ENCODE peak calls at places on chromosomes 7 and 10, in nine cellular contexts. One of them, this sample, is unnamed.

GRCh38 chr10:70991140-70992124 is 103.1 kb upstream of the PCBD1 start:
- DNase-seq in MM.1S: no peak
- DNase-seq in cerebellum: no peak
- DNase-seq in aorta: no peak
- DNase-seq in NCI-H446: no peak
- DNase-seq in occipital lobe: no peak
- DNase-seq in Calu3: no peak
- DNase-seq in posterior cingulate gyrus: no peak
- DNase-seq in NCI-H1436: no peak
- DNase-seq in this sample: no peak

GRCh38 chr7:29488977-29489376 is 74.7 kb upstream of the PRR15 start:
- DNase-seq in MM.1S: no peak
- DNase-seq in cerebellum: no peak
- DNase-seq in aorta: no peak
- DNase-seq in NCI-H446: no peak
- DNase-seq in occipital lobe: no peak
- DNase-seq in Calu3: no peak
- DNase-seq in posterior cingulate gyrus: no peak
- DNase-seq in NCI-H1436: no peak
- DNase-seq in this sample: peak

GRCh38 chr7:21426286-21426957 is 1.5 kb upstream of the SP4 start:
- DNase-seq in MM.1S: peak
- DNase-seq in cerebellum: no peak
- DNase-seq in aorta: no peak
- DNase-seq in NCI-H446: no peak
- DNase-seq in occipital lobe: no peak
- DNase-seq in Calu3: no peak
- DNase-seq in posterior cingulate gyrus: no peak
- DNase-seq in NCI-H1436: no peak
- DNase-seq in this sample: peak

GRCh38 chr7:37945336-37945735 is 24.9 kb downstream of the EPDR1 start:
- DNase-seq in MM.1S: no peak
- DNase-seq in cerebellum: no peak
- DNase-seq in aorta: no peak
- DNase-seq in NCI-H446: no peak
- DNase-seq in occipital lobe: no peak
- DNase-seq in Calu3: no peak
- DNase-seq in posterior cingulate gyrus: no peak
- DNase-seq in NCI-H1436: no peak
- DNase-seq in this sample: no peak

GRCh38 chr7:47714669-47715607 is 133.0 kb upstream of the TNS3 start:
- DNase-seq in MM.1S: peak
- DNase-seq in cerebellum: no peak
- DNase-seq in aorta: no peak
- DNase-seq in NCI-H446: no peak
- DNase-seq in occipital lobe: no peak
- DNase-seq in Calu3: no peak
- DNase-seq in posterior cingulate gyrus: no peak
- DNase-seq in NCI-H1436: no peak
- DNase-seq in this sample: no peak

GRCh38 chr10:110226926-110227641 is 19.7 kb downstream of the MXI1 start:
- DNase-seq in MM.1S: no peak
- DNase-seq in cerebellum: peak
- DNase-seq in aorta: peak
- DNase-seq in NCI-H446: peak
- DNase-seq in occipital lobe: peak
- DNase-seq in Calu3: peak
- DNase-seq in posterior cingulate gyrus: peak
- DNase-seq in NCI-H1436: peak
- DNase-seq in this sample: peak

GRCh38 chr7:124779620-124780019 is 14.0 kb upstream of the GPR37 start:
- DNase-seq in MM.1S: no peak
- DNase-seq in cerebellum: no peak
- DNase-seq in aorta: no peak
- DNase-seq in NCI-H446: no peak
- DNase-seq in occipital lobe: no peak
- DNase-seq in Calu3: no peak
- DNase-seq in posterior cingulate gyrus: no peak
- DNase-seq in NCI-H1436: no peak
- DNase-seq in this sample: no peak

GRCh38 chr10:128011059-128011979 is 104.4 kb downstream of the PTPRE start:
- DNase-seq in MM.1S: peak
- DNase-seq in cerebellum: peak
- DNase-seq in aorta: peak
- DNase-seq in NCI-H446: peak
- DNase-seq in occipital lobe: peak
- DNase-seq in Calu3: peak
- DNase-seq in posterior cingulate gyrus: peak
- DNase-seq in NCI-H1436: peak
- DNase-seq in this sample: peak

GRCh38 chr10:126528320-126528835 is 140.1 kb upstream of the ADAM12 start:
- DNase-seq in MM.1S: no peak
- DNase-seq in cerebellum: no peak
- DNase-seq in aorta: no peak
- DNase-seq in NCI-H446: no peak
- DNase-seq in occipital lobe: no peak
- DNase-seq in Calu3: no peak
- DNase-seq in posterior cingulate gyrus: no peak
- DNase-seq in NCI-H1436: no peak
- DNase-seq in this sample: no peak

GRCh38 chr10:4758256-4758655 is 67.8 kb upstream of the AKR1E2 start:
- DNase-seq in MM.1S: no peak
- DNase-seq in cerebellum: no peak
- DNase-seq in aorta: no peak
- DNase-seq in NCI-H446: no peak
- DNase-seq in occipital lobe: no peak
- DNase-seq in Calu3: no peak
- DNase-seq in posterior cingulate gyrus: no peak
- DNase-seq in NCI-H1436: no peak
- DNase-seq in this sample: no peak

GRCh38 chr10:15035385-15036301 is 8.1 kb upstream of the OLAH start:
- DNase-seq in MM.1S: no peak
- DNase-seq in cerebellum: no peak
- DNase-seq in aorta: peak
- DNase-seq in NCI-H446: no peak
- DNase-seq in occipital lobe: no peak
- DNase-seq in Calu3: no peak
- DNase-seq in posterior cingulate gyrus: no peak
- DNase-seq in NCI-H1436: no peak
- DNase-seq in this sample: no peak

GRCh38 chr10:132810141-132810806 is 24.3 kb upstream of the NKX6-2 start:
- DNase-seq in MM.1S: no peak
- DNase-seq in cerebellum: no peak
- DNase-seq in aorta: peak
- DNase-seq in NCI-H446: no peak
- DNase-seq in occipital lobe: no peak
- DNase-seq in Calu3: no peak
- DNase-seq in posterior cingulate gyrus: no peak
- DNase-seq in NCI-H1436: no peak
- DNase-seq in this sample: no peak

GRCh38 chr10:131144711-131145375 is 166.7 kb downstream of the TCERG1L start:
- DNase-seq in MM.1S: no peak
- DNase-seq in cerebellum: no peak
- DNase-seq in aorta: no peak
- DNase-seq in NCI-H446: no peak
- DNase-seq in occipital lobe: no peak
- DNase-seq in Calu3: no peak
- DNase-seq in posterior cingulate gyrus: peak
- DNase-seq in NCI-H1436: no peak
- DNase-seq in this sample: no peak

GRCh38 chr7:69204936-69205335 is 393.3 kb upstream of the AUTS2 start:
- DNase-seq in MM.1S: no peak
- DNase-seq in cerebellum: no peak
- DNase-seq in aorta: no peak
- DNase-seq in NCI-H446: no peak
- DNase-seq in occipital lobe: no peak
- DNase-seq in Calu3: no peak
- DNase-seq in posterior cingulate gyrus: no peak
- DNase-seq in NCI-H1436: no peak
- DNase-seq in this sample: no peak

GRCh38 chr7:118684796-118685195 is 460.3 kb downstream of the ANKRD7 start:
- DNase-seq in MM.1S: no peak
- DNase-seq in cerebellum: no peak
- DNase-seq in aorta: no peak
- DNase-seq in NCI-H446: no peak
- DNase-seq in occipital lobe: no peak
- DNase-seq in Calu3: no peak
- DNase-seq in posterior cingulate gyrus: no peak
- DNase-seq in NCI-H1436: no peak
- DNase-seq in this sample: no peak

GRCh38 chr10:120131183-120131582 is 238.7 kb downstream of the SEC23IP start:
- DNase-seq in MM.1S: peak
- DNase-seq in cerebellum: no peak
- DNase-seq in aorta: no peak
- DNase-seq in NCI-H446: no peak
- DNase-seq in occipital lobe: no peak
- DNase-seq in Calu3: no peak
- DNase-seq in posterior cingulate gyrus: no peak
- DNase-seq in NCI-H1436: no peak
- DNase-seq in this sample: peak

GRCh38 chr10:22824984-22825383 is 102.9 kb upstream of the ARMC3 start:
- DNase-seq in MM.1S: no peak
- DNase-seq in cerebellum: no peak
- DNase-seq in aorta: no peak
- DNase-seq in NCI-H446: no peak
- DNase-seq in occipital lobe: no peak
- DNase-seq in Calu3: peak
- DNase-seq in posterior cingulate gyrus: no peak
- DNase-seq in NCI-H1436: no peak
- DNase-seq in this sample: peak

GRCh38 chr10:13453896-13454295 is 74.9 kb downstream of the BEND7 start:
- DNase-seq in MM.1S: no peak
- DNase-seq in cerebellum: no peak
- DNase-seq in aorta: no peak
- DNase-seq in NCI-H446: no peak
- DNase-seq in occipital lobe: no peak
- DNase-seq in Calu3: peak
- DNase-seq in posterior cingulate gyrus: no peak
- DNase-seq in NCI-H1436: no peak
- DNase-seq in this sample: no peak

GRCh38 chr7:68249611-68250010 is 1253.0 kb downstream of the TYW1 start:
- DNase-seq in MM.1S: no peak
- DNase-seq in cerebellum: no peak
- DNase-seq in aorta: no peak
- DNase-seq in NCI-H446: no peak
- DNase-seq in occipital lobe: no peak
- DNase-seq in Calu3: no peak
- DNase-seq in posterior cingulate gyrus: no peak
- DNase-seq in NCI-H1436: no peak
- DNase-seq in this sample: no peak

GRCh38 chr7:18570890-18571478 is 75.4 kb downstream of the HDAC9 start:
- DNase-seq in MM.1S: no peak
- DNase-seq in cerebellum: peak
- DNase-seq in aorta: no peak
- DNase-seq in NCI-H446: peak
- DNase-seq in occipital lobe: no peak
- DNase-seq in Calu3: peak
- DNase-seq in posterior cingulate gyrus: no peak
- DNase-seq in NCI-H1436: peak
- DNase-seq in this sample: peak

GRCh38 chr10:101031796-101032636 is 982 bp downstream of the SFXN3 start:
- DNase-seq in MM.1S: no peak
- DNase-seq in cerebellum: peak
- DNase-seq in aorta: peak
- DNase-seq in NCI-H446: peak
- DNase-seq in occipital lobe: peak
- DNase-seq in Calu3: peak
- DNase-seq in posterior cingulate gyrus: peak
- DNase-seq in NCI-H1436: peak
- DNase-seq in this sample: no peak

GRCh38 chr7:14836571-14837189 is 65.9 kb downstream of the DGKB start:
- DNase-seq in MM.1S: no peak
- DNase-seq in cerebellum: peak
- DNase-seq in aorta: peak
- DNase-seq in NCI-H446: peak
- DNase-seq in occipital lobe: peak
- DNase-seq in Calu3: peak
- DNase-seq in posterior cingulate gyrus: peak
- DNase-seq in NCI-H1436: peak
- DNase-seq in this sample: peak

GRCh38 chr10:19811517-19811916 is 4.7 kb upstream of the PLXDC2 start:
- DNase-seq in MM.1S: peak
- DNase-seq in cerebellum: no peak
- DNase-seq in aorta: peak
- DNase-seq in NCI-H446: no peak
- DNase-seq in occipital lobe: peak
- DNase-seq in Calu3: no peak
- DNase-seq in posterior cingulate gyrus: no peak
- DNase-seq in NCI-H1436: no peak
- DNase-seq in this sample: peak

GRCh38 chr7:22147113-22147512 is 201.4 kb upstream of the CDCA7L start:
- DNase-seq in MM.1S: no peak
- DNase-seq in cerebellum: no peak
- DNase-seq in aorta: no peak
- DNase-seq in NCI-H446: no peak
- DNase-seq in occipital lobe: no peak
- DNase-seq in Calu3: no peak
- DNase-seq in posterior cingulate gyrus: no peak
- DNase-seq in NCI-H1436: no peak
- DNase-seq in this sample: no peak

GRCh38 chr10:103241262-103242011 is 4.2 kb upstream of the RPEL1 start:
- DNase-seq in MM.1S: no peak
- DNase-seq in cerebellum: peak
- DNase-seq in aorta: peak
- DNase-seq in NCI-H446: no peak
- DNase-seq in occipital lobe: no peak
- DNase-seq in Calu3: peak
- DNase-seq in posterior cingulate gyrus: peak
- DNase-seq in NCI-H1436: no peak
- DNase-seq in this sample: peak

GRCh38 chr10:27143686-27144085 is 10.5 kb downstream of the YME1L1 start:
- DNase-seq in MM.1S: no peak
- DNase-seq in cerebellum: no peak
- DNase-seq in aorta: no peak
- DNase-seq in NCI-H446: no peak
- DNase-seq in occipital lobe: no peak
- DNase-seq in Calu3: no peak
- DNase-seq in posterior cingulate gyrus: no peak
- DNase-seq in NCI-H1436: no peak
- DNase-seq in this sample: no peak

GRCh38 chr7:29794959-29795629 is 11.2 kb upstream of the WIPF3 start:
- DNase-seq in MM.1S: no peak
- DNase-seq in cerebellum: no peak
- DNase-seq in aorta: no peak
- DNase-seq in NCI-H446: no peak
- DNase-seq in occipital lobe: no peak
- DNase-seq in Calu3: no peak
- DNase-seq in posterior cingulate gyrus: no peak
- DNase-seq in NCI-H1436: no peak
- DNase-seq in this sample: no peak

GRCh38 chr7:73605601-73606220 is 18.6 kb downstream of the MLXIPL start:
- DNase-seq in MM.1S: no peak
- DNase-seq in cerebellum: no peak
- DNase-seq in aorta: no peak
- DNase-seq in NCI-H446: no peak
- DNase-seq in occipital lobe: no peak
- DNase-seq in Calu3: no peak
- DNase-seq in posterior cingulate gyrus: no peak
- DNase-seq in NCI-H1436: no peak
- DNase-seq in this sample: no peak

GRCh38 chr10:121368347-121369025 is 229.8 kb downstream of the FGFR2 start:
- DNase-seq in MM.1S: peak
- DNase-seq in cerebellum: no peak
- DNase-seq in aorta: no peak
- DNase-seq in NCI-H446: no peak
- DNase-seq in occipital lobe: no peak
- DNase-seq in Calu3: no peak
- DNase-seq in posterior cingulate gyrus: no peak
- DNase-seq in NCI-H1436: no peak
- DNase-seq in this sample: no peak

This sample was measured in mammary epithelial cell.